ENCODE peak calls at places on chromosomes 6 and 20, in four cellular contexts. One of them, this sample, is unnamed.

GRCh38 chr20:46229478-46229877 is 78.8 kb downstream of the CDH22 start:
- DNase-seq in GM12865: no peak
- DNase-seq in ascending aorta: no peak
- DNase-seq in fibroblast of villous mesenchyme: no peak
- DNase-seq in this sample: no peak

GRCh38 chr6:11806561-11807317 is 28.1 kb upstream of the ADTRP start:
- DNase-seq in GM12865: no peak
- DNase-seq in ascending aorta: no peak
- DNase-seq in fibroblast of villous mesenchyme: no peak
- DNase-seq in this sample: no peak

GRCh38 chr6:34667481-34668238 is 28.9 kb downstream of the ILRUN start:
- DNase-seq in GM12865: no peak
- DNase-seq in ascending aorta: no peak
- DNase-seq in fibroblast of villous mesenchyme: no peak
- DNase-seq in this sample: no peak

GRCh38 chr6:95352064-95352463 is 225.3 kb upstream of the MANEA start:
- DNase-seq in GM12865: no peak
- DNase-seq in ascending aorta: no peak
- DNase-seq in fibroblast of villous mesenchyme: no peak
- DNase-seq in this sample: peak; percentile 21

GRCh38 chr6:74369556-74369993 is 673.6 kb downstream of the CD109 start:
- DNase-seq in GM12865: no peak
- DNase-seq in ascending aorta: no peak
- DNase-seq in fibroblast of villous mesenchyme: peak; percentile 59
- DNase-seq in this sample: peak; percentile 68

GRCh38 chr20:3454821-3455220 is 16.0 kb upstream of the ATRN start:
- DNase-seq in GM12865: no peak
- DNase-seq in ascending aorta: no peak
- DNase-seq in fibroblast of villous mesenchyme: no peak
- DNase-seq in this sample: no peak

GRCh38 chr20:33672426-33673114 is 1.7 kb downstream of the NECAB3 start:
- DNase-seq in GM12865: no peak
- DNase-seq in ascending aorta: no peak
- DNase-seq in fibroblast of villous mesenchyme: no peak
- DNase-seq in this sample: no peak

GRCh38 chr20:9442858-9443257 is 71.5 kb upstream of the LAMP5 start:
- DNase-seq in GM12865: peak; percentile 71
- DNase-seq in ascending aorta: no peak
- DNase-seq in fibroblast of villous mesenchyme: no peak
- DNase-seq in this sample: no peak

GRCh38 chr6:160226118-160226541 is 32.5 kb downstream of the SLC22A2 start:
- DNase-seq in GM12865: peak; percentile 13
- DNase-seq in ascending aorta: no peak
- DNase-seq in fibroblast of villous mesenchyme: no peak
- DNase-seq in this sample: peak; percentile 71

GRCh38 chr20:36604952-36605308 is 649 bp upstream of the RAB5IF start:
- DNase-seq in GM12865: peak; percentile 95
- DNase-seq in ascending aorta: peak; percentile 22
- DNase-seq in fibroblast of villous mesenchyme: peak; percentile 35
- DNase-seq in this sample: no peak

GRCh38 chr6:39451831-39452230 is 129.3 kb upstream of the KCNK16 start:
- DNase-seq in GM12865: peak; percentile 24
- DNase-seq in ascending aorta: no peak
- DNase-seq in fibroblast of villous mesenchyme: no peak
- DNase-seq in this sample: peak; percentile 12
- TF ChIP-seq CTCF in GM12865: peak; percentile 63
- TF ChIP-seq CTCF in ascending aorta: peak; percentile 7
- TF ChIP-seq CTCF in fibroblast of villous mesenchyme: no peak
- TF ChIP-seq CTCF in this sample: peak; percentile 49

GRCh38 chr20:31606678-31606927 is 1.5 kb downstream of the ID1 start:
- DNase-seq in GM12865: no peak
- DNase-seq in ascending aorta: no peak
- DNase-seq in fibroblast of villous mesenchyme: no peak
- DNase-seq in this sample: no peak

GRCh38 chr20:31605902-31606677 is 1.0 kb downstream of the ID1 start:
- DNase-seq in GM12865: no peak
- DNase-seq in ascending aorta: no peak
- DNase-seq in fibroblast of villous mesenchyme: peak; percentile 45
- DNase-seq in this sample: peak; percentile 34

GRCh38 chr20:31607640-31608255 is 2.7 kb downstream of the ID1 start:
- DNase-seq in GM12865: no peak
- DNase-seq in ascending aorta: no peak
- DNase-seq in fibroblast of villous mesenchyme: peak; percentile 38
- DNase-seq in this sample: no peak

GRCh38 chr20:31608256-31608980 is 3.3 kb downstream of the ID1 start:
- DNase-seq in GM12865: no peak
- DNase-seq in ascending aorta: no peak
- DNase-seq in fibroblast of villous mesenchyme: peak; percentile 86
- DNase-seq in this sample: peak; percentile 66

DNA sequence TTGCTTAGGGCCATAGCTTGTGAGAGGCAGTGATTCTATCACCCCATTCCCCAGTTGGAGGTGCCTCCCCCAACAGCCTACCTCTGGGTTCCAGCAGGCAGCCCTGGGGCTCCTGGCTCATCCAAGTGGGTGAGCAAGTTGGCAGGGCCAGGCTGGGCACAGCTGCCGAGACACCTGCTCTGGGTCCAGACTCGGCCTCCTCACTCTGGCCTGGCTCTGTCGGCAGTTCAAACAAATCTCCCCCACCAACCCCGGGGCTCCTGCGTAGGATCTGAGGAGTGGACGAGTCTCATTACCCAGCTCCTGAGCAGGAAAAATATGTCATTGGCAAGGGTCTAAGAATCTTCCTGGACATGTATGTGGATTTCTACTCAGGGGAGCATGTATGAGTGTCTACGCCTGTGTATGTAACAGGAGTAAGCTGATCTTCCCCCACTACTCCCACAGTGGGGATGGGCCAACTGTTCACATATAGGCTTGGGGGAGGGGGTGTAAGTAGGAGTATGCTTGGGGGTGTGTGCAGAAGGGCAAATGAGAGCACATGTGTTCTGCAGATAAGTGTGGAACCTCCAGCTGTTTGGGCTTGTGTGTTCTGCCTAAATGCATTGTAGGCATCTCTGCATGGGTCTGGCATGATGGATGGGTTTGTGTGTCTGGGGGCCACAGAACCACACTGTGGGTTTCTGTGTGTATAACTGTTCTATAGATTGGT is 2.0 kb downstream of the ID1 start:
- DNase-seq in GM12865: no peak
- DNase-seq in ascending aorta: no peak
- DNase-seq in fibroblast of villous mesenchyme: peak; percentile 84
- DNase-seq in this sample: peak; percentile 59
- H3K4me3 ChIP-seq in GM12865: no peak overlapping the region
- H3K4me3 ChIP-seq in ascending aorta: peak overlapping the region; percentile 88
- H3K4me3 ChIP-seq in fibroblast of villous mesenchyme: peak overlapping the region; percentile 85
- H3K4me3 ChIP-seq in this sample: peak overlapping the region; percentile 91

DNA sequence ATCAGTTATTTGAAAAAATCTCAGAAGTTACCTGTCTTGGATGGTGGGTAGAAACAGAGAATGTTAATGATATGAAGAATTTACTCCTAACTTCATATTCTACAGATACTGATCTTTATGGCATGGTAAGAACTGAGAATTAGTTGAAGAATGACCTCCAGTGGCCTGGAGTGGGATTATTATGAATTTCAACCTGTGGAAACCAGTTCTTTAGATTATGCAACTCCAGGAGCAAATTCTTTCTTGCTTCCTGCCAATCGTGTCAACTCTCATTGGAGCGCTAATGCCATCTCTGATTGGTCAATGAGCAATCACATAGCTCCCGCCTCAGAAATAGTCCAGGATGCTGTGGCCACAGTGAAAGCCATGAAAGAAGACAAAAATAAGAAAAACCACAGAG is 40.6 kb downstream of the LYRM2 start:
- DNase-seq in GM12865: no peak
- DNase-seq in ascending aorta: no peak
- DNase-seq in fibroblast of villous mesenchyme: peak; percentile 10
- DNase-seq in this sample: peak; percentile 56
- TF ChIP-seq CTCF in GM12865: no peak
- TF ChIP-seq CTCF in ascending aorta: peak; percentile 44
- TF ChIP-seq CTCF in fibroblast of villous mesenchyme: no peak
- TF ChIP-seq CTCF in this sample: no peak

DNA sequence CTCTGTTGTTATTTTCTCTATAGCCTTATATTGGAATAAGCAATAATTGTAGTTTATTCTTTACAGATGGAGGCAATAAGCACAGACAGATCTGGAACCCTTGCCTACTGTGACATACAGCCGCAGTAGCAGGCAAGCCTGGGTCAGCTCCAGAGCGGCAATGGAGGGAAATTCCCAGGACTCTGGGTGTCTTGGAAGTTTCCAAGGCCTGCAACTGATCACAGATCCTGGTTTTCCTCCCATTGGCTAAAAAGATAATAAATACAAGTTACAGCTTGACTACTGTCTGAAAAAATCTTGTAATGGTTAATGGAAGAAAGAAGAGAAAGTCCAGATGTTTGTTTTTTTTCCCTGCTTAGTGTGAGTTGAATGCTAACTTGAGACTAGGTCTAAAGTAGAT is 307.7 kb downstream of the ALDH8A1 start:
- DNase-seq in GM12865: no peak
- DNase-seq in ascending aorta: no peak
- DNase-seq in fibroblast of villous mesenchyme: peak; percentile 91
- DNase-seq in this sample: no peak
- H3K4me3 ChIP-seq in GM12865: no peak overlapping the region
- H3K4me3 ChIP-seq in ascending aorta: no peak overlapping the region
- H3K4me3 ChIP-seq in fibroblast of villous mesenchyme: no peak overlapping the region
- H3K4me3 ChIP-seq in this sample: no peak overlapping the region

GRCh38 chr6:16403831-16404230 is 165.4 kb downstream of the GMPR start:
- DNase-seq in GM12865: no peak
- DNase-seq in ascending aorta: no peak
- DNase-seq in fibroblast of villous mesenchyme: no peak
- DNase-seq in this sample: peak; percentile 32
- TF ChIP-seq CTCF in GM12865: no peak
- TF ChIP-seq CTCF in ascending aorta: peak; percentile 16
- TF ChIP-seq CTCF in fibroblast of villous mesenchyme: peak; percentile 32
- TF ChIP-seq CTCF in this sample: peak; percentile 24

DNA sequence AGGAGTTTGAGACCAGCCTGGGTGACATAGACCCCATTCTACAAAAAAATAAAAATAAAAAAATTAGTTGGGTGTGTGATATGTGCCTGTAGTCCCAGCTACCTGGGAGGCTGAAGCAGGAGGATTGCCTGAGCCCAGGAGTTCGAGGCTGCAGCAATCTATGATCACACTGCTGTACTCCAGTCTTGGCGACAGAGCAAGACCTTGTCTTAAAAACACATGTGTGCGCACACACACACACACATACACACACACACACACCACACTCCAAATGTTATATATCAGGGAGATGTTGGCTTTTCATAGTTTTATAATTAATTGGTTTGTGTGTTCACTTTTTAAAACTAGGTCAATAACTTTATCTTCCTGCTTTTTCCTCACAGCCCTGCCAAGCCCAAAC is 110.5 kb downstream of the RTN4IP1 start:
- DNase-seq in GM12865: peak; percentile 50
- DNase-seq in ascending aorta: no peak
- DNase-seq in fibroblast of villous mesenchyme: no peak
- DNase-seq in this sample: no peak
- H3K4me3 ChIP-seq in GM12865: peak overlapping the region; percentile 89
- H3K4me3 ChIP-seq in ascending aorta: no peak overlapping the region
- H3K4me3 ChIP-seq in fibroblast of villous mesenchyme: no peak overlapping the region
- H3K4me3 ChIP-seq in this sample: no peak overlapping the region

DNA sequence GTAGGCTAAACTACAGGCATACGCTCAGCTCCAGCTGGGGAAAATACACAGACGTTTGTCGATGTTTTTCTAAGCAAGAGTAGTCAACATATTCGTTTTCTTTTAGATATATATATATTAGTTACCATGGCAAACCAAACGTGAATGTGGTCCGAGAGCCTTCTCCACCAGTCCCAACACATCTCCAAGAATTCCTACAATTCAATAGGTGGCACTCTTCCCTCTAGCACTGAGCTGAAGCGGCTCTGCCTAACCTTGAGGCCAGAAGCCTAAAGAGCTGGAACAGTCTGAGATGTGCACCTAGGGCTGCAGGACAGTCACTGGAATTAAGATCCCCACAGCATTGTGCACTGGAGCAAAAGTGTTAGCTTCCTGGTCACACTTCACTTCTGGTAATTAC is 70.3 kb upstream of the BEND3 start:
- DNase-seq in GM12865: no peak
- DNase-seq in ascending aorta: no peak
- DNase-seq in fibroblast of villous mesenchyme: peak; percentile 7
- DNase-seq in this sample: peak; percentile 32
- TF ChIP-seq CTCF in GM12865: no peak
- TF ChIP-seq CTCF in ascending aorta: no peak
- TF ChIP-seq CTCF in fibroblast of villous mesenchyme: peak; percentile 25
- TF ChIP-seq CTCF in this sample: no peak

This sample was measured in cardiac fibroblast.